ENCODE peak calls at places on chromosomes 1 and 21, in five cellular contexts. J is CD4-positive, alpha-beta T cell; W is WERI-Rb-1; E is GM10248; Z is neural crest cell. K is an unnamed sample.

GRCh38 chr1:204288061-204288588 is 71.6 kb downstream of the PLEKHA6 start:
- DNase-seq in J (no peak), Z (no peak), W (no peak), E (no peak), K (peak)

GRCh38 chr1:3483380-3483779 is 28.9 kb downstream of the ARHGEF16 start:
- DNase-seq in E (no peak), J (no peak), W (no peak), Z (no peak), K (no peak)

GRCh38 chr1:224499204-224499603 is 64.6 kb upstream of the WDR26 start:
- DNase-seq in Z (no peak), W (no peak), J (no peak), E (no peak), K (no peak)

GRCh38 chr1:41242645-41243171 is 602 bp upstream of the SCMH1 start:
- DNase-seq in Z (no peak), J (no peak), E (no peak), W (peak), K (no peak)

GRCh38 chr1:82034812-82035211 is 234.1 kb downstream of the ADGRL2 start:
- DNase-seq in Z (no peak), E (no peak), W (no peak), J (no peak), K (no peak)

GRCh38 chr1:51840743-51841461 is 37.6 kb downstream of the NRDC start:
- DNase-seq in Z (no peak), E (no peak), J (no peak), W (no peak), K (no peak)

GRCh38 chr1:180489976-180490375 is 12.4 kb downstream of the ACBD6 start:
- DNase-seq in Z (no peak), E (no peak), J (no peak), W (no peak), K (no peak)

GRCh38 chr1:229094476-229095311 is 176.2 kb upstream of the RAB4A start:
- DNase-seq in E (no peak), W (no peak), Z (no peak), J (no peak), K (no peak)

GRCh38 chr1:39328722-39329121 is 124.2 kb downstream of the MACF1 start:
- DNase-seq in Z (no peak), W (no peak), J (no peak), E (no peak), K (no peak)

GRCh38 chr1:70196333-70196732 is 9.0 kb downstream of the LRRC40 start:
- DNase-seq in E (no peak), Z (no peak), W (no peak), J (no peak), K (no peak)

GRCh38 chr1:19250629-19251304 is 557 bp downstream of the EMC1 start:
- DNase-seq in J (no peak), W (no peak), Z (no peak), E (no peak), K (no peak)

GRCh38 chr1:1081311-1082238 is 7.5 kb upstream of the RNF223 start:
- DNase-seq in J (no peak), Z (no peak), E (no peak), W (peak), K (no peak)

GRCh38 chr21:44051462-44051941 is 39.4 kb downstream of the TRAPPC10 start:
- DNase-seq in Z (no peak), E (no peak), J (no peak), W (no peak), K (peak)

GRCh38 chr1:247919952-247920351 is at the start of gene OR2T8:
- DNase-seq in Z (no peak), J (no peak), E (no peak), W (no peak), K (no peak)

GRCh38 chr1:220462756-220463155 is 65.2 kb upstream of the MARK1 start:
- DNase-seq in Z (peak), E (no peak), W (no peak), J (no peak), K (peak)

GRCh38 chr1:225879521-225880209 is 2.5 kb downstream of the TMEM63A start:
- DNase-seq in Z (no peak), E (no peak), W (no peak), J (peak), K (no peak)

GRCh38 chr1:26409191-26409751 is 1.3 kb upstream of the LIN28A start:
- DNase-seq in J (no peak), W (peak), E (no peak), Z (peak), K (peak)

GRCh38 chr1:151478923-151479322 is 19.6 kb upstream of the POGZ start:
- DNase-seq in J (no peak), E (no peak), Z (no peak), W (no peak), K (no peak)

GRCh38 chr1:164735315-164736052 is 176.5 kb downstream of the PBX1 start:
- DNase-seq in E (no peak), Z (no peak), W (peak), J (no peak), K (no peak)

GRCh38 chr1:206094024-206094423 is 23.2 kb downstream of the AVPR1B start:
- DNase-seq in W (no peak), E (no peak), J (no peak), Z (no peak), K (no peak)
- TF ChIP-seq CTCF in W (no peak), E (no peak), J (no peak), Z (no peak), K (no peak)

GRCh38 chr1:172952541-172952940 is 98.2 kb downstream of the TNFSF18 start:
- DNase-seq in Z (no peak), E (no peak), J (no peak), W (no peak), K (no peak)
- TF ChIP-seq CTCF in Z (no peak), E (no peak), J (no peak), W (no peak), K (no peak)

GRCh38 chr1:234093107-234093506 is 188.6 kb downstream of the SLC35F3 start:
- DNase-seq in W (no peak), E (no peak), J (no peak), Z (no peak), K (no peak)

GRCh38 chr1:234091065-234091401 is 186.6 kb downstream of the SLC35F3 start:
- DNase-seq in Z (no peak), W (no peak), E (no peak), J (no peak), K (no peak)

GRCh38 chr1:234090212-234091064 is 186.0 kb downstream of the SLC35F3 start:
- DNase-seq in J (no peak), Z (no peak), W (no peak), E (no peak), K (no peak)

GRCh38 chr1:234093741-234094140 is 189.3 kb downstream of the SLC35F3 start:
- DNase-seq in W (no peak), Z (no peak), J (no peak), E (no peak), K (no peak)

DNA sequence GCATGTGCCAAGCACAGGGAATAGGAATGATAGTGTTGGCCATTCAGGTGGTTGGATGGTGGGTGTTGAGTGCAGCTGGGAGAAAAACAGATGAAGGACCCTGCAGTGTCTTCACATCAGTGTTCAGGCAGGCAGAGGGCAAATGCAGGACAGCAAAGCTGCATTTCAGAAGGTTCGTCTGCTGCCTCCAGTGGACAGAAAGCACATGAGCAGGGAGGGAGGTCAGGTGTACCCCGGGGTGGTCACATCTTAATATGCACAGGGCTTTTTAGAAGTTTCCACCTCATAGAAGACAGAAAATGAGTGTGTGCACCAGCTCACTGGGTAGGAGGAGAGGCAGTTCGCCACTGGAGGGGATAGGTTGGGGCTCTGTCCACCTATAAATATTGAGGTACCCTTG is 184.9 kb downstream of the SLC35F3 start:
- DNase-seq in W (peak), Z (no peak), J (no peak), E (no peak), K (peak)
- TF ChIP-seq CTCF in W (peak), Z (no peak), J (no peak), E (no peak), K (peak)

GRCh38 chr1:230922620-230923019 is 54.3 kb upstream of the C1orf198 start:
- DNase-seq in W (peak), E (no peak), Z (no peak), J (no peak), K (no peak)
- TF ChIP-seq CTCF in W (peak), E (no peak), Z (no peak), J (no peak), K (no peak)

GRCh38 chr21:36949171-36950141 is 17.0 kb downstream of the HLCS start:
- DNase-seq in W (peak), Z (no peak), E (no peak), J (no peak), K (no peak)

GRCh38 chr21:36948686-36949085 is 17.8 kb downstream of the HLCS start:
- DNase-seq in E (no peak), Z (no peak), J (no peak), W (no peak), K (no peak)

GRCh38 chr21:36945496-36946138 is 20.9 kb downstream of the HLCS start:
- DNase-seq in J (no peak), Z (no peak), E (no peak), W (no peak), K (no peak)

GRCh38 chr21:36946949-36947371 is 19.5 kb downstream of the HLCS start:
- DNase-seq in Z (no peak), E (no peak), W (no peak), J (no peak), K (no peak)
- TF ChIP-seq CTCF in Z (no peak), E (no peak), W (no peak), J (no peak), K (no peak)

DNA sequence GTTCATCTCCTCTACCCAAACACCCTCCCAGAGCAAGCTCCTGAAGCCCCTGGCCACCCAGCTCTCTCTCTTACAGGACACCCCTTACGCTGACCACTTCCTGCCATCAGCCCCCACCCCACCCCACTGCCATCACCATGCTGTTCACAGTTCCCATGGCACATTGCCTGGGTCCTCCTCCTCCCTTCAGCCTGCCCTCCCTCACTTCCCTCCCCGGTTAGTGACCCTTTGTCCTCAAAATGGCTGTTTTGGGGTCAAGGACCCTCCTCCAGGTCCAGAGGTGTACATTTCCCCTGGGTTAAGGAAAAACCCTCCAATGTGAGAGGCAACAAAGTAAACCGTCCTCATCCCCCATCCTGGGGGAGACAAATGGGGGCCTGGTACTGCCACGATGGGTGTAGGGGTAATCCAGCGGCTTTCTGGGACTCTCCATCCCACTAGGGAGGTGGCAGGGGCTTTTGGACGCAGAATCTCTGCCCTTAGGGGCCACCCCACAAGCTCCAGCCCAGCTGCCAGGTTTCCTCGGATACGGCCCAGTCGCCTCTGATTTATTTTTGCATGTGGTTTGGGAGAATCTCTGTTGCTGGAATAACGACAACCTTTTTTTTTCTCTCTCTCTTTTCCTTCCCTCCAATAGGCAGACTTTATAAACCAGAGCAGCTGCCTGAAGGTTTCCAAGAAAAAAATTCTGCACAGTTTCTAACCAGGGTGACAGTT is 8.5 kb downstream of the CAMK2N1 start:
- DNase-seq in Z (no peak), E (no peak), J (no peak), W (no peak), K (no peak)
- TF ChIP-seq CTCF in Z (no peak), E (no peak), J (no peak), W (no peak), K (no peak)

DNA sequence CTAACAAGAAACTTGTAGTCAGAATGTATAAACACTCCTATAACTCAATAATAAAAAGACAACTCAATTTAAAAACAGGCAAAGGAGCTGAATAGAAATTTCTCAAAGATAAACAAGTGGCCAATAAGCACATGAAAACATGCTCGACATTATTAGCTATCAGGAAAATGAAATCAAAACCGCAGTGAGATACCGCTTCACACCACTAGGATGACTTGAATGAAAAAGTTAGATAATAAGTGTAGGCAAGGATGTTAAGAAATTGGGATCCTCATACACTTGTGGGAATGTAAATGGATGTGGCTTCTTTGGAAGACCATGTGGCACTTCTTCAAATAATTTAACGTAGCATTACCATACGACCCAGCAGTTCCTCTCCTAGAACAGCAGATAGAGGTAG is 8.9 kb downstream of the RALGPS2 start:
- DNase-seq in Z (no peak), J (no peak), E (no peak), W (no peak), K (no peak)
- TF ChIP-seq CTCF in Z (peak), J (no peak), E (no peak), W (peak), K (peak)

GRCh38 chr1:179365342-179366092 is at the start of gene AXDND1:
- DNase-seq in J (peak), W (peak), Z (peak), E (peak), K (peak)
- TF ChIP-seq CTCF in J (no peak), W (no peak), Z (no peak), E (no peak), K (no peak)

K was measured in glutamatergic neuron.